ENCODE peak calls at places on chromosomes 16 and 17, in four cellular contexts. X is stomach, S is colonic mucosa, Q is SJSA1. U is an unnamed sample.

GRCh38 chr16:4232541-4233386 is 9.1 kb downstream of the SRL start:
- DNase-seq in X (no peak), S (no peak), Q (peak; percentile 33), U (no peak)

GRCh38 chr17:79809530-79810137 is 12.8 kb upstream of the CBX8 start:
- DNase-seq in X (peak; percentile 73), S (peak; percentile 72), Q (no peak), U (no peak)

GRCh38 chr17:50808413-50808812 is 27.0 kb upstream of the WFIKKN2 start:
- DNase-seq in X (no peak), S (no peak), Q (no peak), U (no peak)

GRCh38 chr16:27685802-27686201 is 135.9 kb downstream of the KATNIP start:
- DNase-seq in X (no peak), S (no peak), Q (no peak), U (no peak)

GRCh38 chr17:17724991-17725852 is 44.0 kb downstream of the RAI1 start:
- DNase-seq in X (no peak), S (no peak), Q (no peak), U (no peak)

GRCh38 chr17:77445030-77445907 is 304.5 kb downstream of the SEC14L1 start:
- DNase-seq in X (peak; percentile 57), S (peak; percentile 71), Q (no peak), U (no peak)

GRCh38 chr17:258045-258734 is 76.7 kb upstream of the DOC2B start:
- DNase-seq in X (no peak), S (peak; percentile 15), Q (no peak), U (no peak)

GRCh38 chr16:27638833-27639587 is 89.1 kb downstream of the KATNIP start:
- DNase-seq in X (no peak), S (peak; percentile 41), Q (no peak), U (no peak)

GRCh38 chr16:11665071-11665491 is 3.2 kb upstream of the SNN start:
- DNase-seq in X (no peak), S (no peak), Q (no peak), U (no peak)

GRCh38 chr16:77842468-77842867 is 54.1 kb downstream of the VAT1L start:
- DNase-seq in X (no peak), S (no peak), Q (no peak), U (no peak)

GRCh38 chr17:33653389-33653788 is 360.3 kb upstream of the ASIC2 start:
- DNase-seq in X (no peak), S (no peak), Q (no peak), U (no peak)

GRCh38 chr17:12040478-12040877 is 19.8 kb downstream of the MAP2K4 start:
- DNase-seq in X (no peak), S (no peak), Q (no peak), U (no peak)

GRCh38 chr16:85187447-85187846 is 75.2 kb upstream of the CIBAR2 start:
- DNase-seq in X (no peak), S (no peak), Q (no peak), U (no peak)

GRCh38 chr16:56357765-56358322 is 67.5 kb downstream of the AMFR start:
- DNase-seq in X (peak; percentile 24), S (no peak), Q (no peak), U (no peak)

GRCh38 chr17:73516356-73516755 is 127.9 kb downstream of the SDK2 start:
- DNase-seq in X (no peak), S (no peak), Q (no peak), U (no peak)

GRCh38 chr17:29546085-29546484 is 20.8 kb downstream of the ABHD15 start:
- DNase-seq in X (no peak), S (no peak), Q (no peak), U (peak; percentile 7)

GRCh38 chr17:45261577-45262515 is at the start of gene SPATA32:
- DNase-seq in X (peak; percentile 73), S (peak; percentile 74), Q (no peak), U (peak; percentile 70)

GRCh38 chr16:70750893-70751467 is 50.0 kb downstream of the VAC14 start:
- DNase-seq in X (peak; percentile 47), S (peak; percentile 60), Q (peak; percentile 25), U (no peak)

GRCh38 chr17:41061969-41062368 is 2.1 kb upstream of the KRTAP2-3 start:
- DNase-seq in X (no peak), S (no peak), Q (peak; percentile 90), U (no peak)

GRCh38 chr17:56978441-56979090 is 635 bp downstream of the SCPEP1 start:
- DNase-seq in X (no peak), S (no peak), Q (peak; percentile 15), U (no peak)
- H3K27ac ChIP-seq in X (peak overlapping the region; percentile 29), S (peak overlapping the region; percentile 42), Q (no peak overlapping the region), U (peak overlapping the region; percentile 15)

DNA sequence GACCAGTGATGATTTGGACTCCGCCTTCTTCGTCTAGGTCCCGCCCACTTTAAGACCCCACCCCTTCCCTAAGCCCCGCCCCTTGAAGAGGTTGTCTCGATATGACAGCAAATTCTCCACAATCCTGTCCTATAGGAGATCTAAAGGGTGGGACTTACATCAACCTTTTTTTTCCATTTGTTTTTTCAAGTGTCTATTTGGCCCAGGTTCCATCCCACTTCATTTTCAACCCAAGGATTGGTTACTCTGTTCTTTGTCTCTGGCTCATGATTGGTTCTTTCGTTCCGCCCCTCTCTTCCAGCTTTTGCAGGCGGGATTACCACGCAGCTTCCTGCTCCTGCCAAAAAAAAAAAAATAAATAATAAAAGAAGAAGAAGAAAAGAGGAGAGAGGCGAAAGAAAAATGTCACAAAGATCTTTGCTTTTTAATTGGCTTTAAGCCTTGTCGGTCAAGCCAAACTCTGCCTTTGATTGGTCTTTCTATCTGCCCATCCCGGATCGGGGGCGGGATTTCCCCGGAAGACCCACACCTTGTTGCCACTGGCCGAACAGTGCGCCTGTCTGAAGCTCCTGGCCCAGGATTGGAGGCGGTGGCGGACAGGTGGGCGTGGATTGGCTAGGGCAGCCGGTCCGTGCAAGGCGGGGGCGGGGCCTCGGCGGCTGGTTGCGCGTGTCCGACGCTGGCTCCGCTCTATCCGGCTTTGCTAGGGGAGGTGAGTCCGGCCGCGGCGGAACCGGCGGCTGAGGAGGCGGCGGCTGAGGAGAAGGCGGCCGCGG is 1.2 kb upstream of the NLK start:
- DNase-seq in X (peak; percentile 99), S (peak; percentile 99), Q (peak; percentile 100), U (peak; percentile 100)
- H3K27ac ChIP-seq in X (peak overlapping the region; percentile 94), S (peak overlapping the region; percentile 84), Q (peak overlapping the region; percentile 57), U (peak overlapping the region; percentile 71)

GRCh38 chr16:75323198-75323597 is 71.8 kb upstream of the BCAR1 start:
- DNase-seq in X (no peak), S (no peak), Q (no peak), U (no peak)

GRCh38 chr16:75319513-75320401 is 68.3 kb upstream of the BCAR1 start:
- DNase-seq in X (no peak), S (no peak), Q (peak; percentile 96), U (no peak)

GRCh38 chr16:75323928-75324327 is 72.5 kb upstream of the BCAR1 start:
- DNase-seq in X (no peak), S (no peak), Q (no peak), U (no peak)

GRCh38 chr16:75320435-75320834 is 69.0 kb upstream of the BCAR1 start:
- DNase-seq in X (no peak), S (no peak), Q (no peak), U (no peak)

GRCh38 chr16:75322706-75323105 is 71.3 kb upstream of the BCAR1 start:
- DNase-seq in X (no peak), S (no peak), Q (peak; percentile 18), U (no peak)
- H3K27ac ChIP-seq in X (no peak overlapping the region), S (no peak overlapping the region), Q (no peak overlapping the region), U (no peak overlapping the region)

DNA sequence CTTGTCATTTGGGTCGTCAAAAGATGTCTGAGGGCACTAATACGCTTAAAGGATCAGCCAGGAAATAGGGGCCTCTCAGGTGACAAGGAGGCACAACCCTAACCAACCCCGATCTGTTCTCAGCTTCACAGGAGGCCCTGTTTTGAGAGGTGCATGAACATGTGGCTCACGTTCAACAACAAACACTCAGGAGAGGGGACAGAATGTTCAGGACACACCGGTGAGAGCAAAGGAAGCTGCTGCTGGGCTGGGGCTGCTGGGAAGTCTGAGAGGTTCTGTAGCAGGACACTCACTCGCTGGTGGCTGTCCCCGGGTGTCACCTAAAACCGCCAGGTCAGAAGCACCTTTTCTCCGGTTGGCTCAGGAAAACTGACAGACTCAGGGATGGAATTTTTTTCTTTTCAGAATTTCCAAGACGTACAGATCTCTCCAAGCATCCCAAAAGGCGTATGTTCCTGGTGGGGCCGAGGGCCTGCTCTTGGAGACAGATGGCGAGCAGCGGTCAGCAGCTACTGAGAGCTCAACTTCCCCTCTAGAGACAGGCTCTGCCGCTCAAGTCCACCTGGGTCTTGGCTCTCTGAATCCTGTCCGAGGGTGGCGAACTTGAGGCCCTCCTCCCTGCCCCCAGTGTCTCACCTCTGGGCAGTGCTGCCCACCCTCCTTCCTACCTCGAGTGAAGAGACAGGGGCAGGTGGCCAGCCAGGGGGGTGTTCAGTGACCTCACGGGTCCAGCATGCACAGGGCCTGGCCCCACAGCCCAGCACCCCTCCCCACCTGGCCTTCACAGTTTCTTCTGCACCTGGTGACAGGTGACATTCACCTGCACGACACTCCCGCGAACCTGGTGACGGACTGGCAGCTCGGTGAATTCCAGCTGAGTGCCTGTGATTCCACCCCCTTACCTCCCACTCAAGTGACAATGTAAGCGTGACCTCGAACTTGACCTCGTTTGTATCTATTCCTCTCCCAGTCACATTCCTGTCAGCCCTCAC is 22.9 kb downstream of the CLUH start:
- DNase-seq in X (no peak), S (peak; percentile 21), Q (no peak), U (peak; percentile 34)
- H3K27ac ChIP-seq in X (no peak overlapping the region), S (no peak overlapping the region), Q (no peak overlapping the region), U (peak overlapping the region; percentile 52)